ENCODE peak calls at places on chromosomes 4 and X, in four cellular contexts. K, W, C and M are unnamed samples.

GRCh38 chr4:145299380-145300076 is 119.1 kb upstream of the OTUD4 start:
- DNase-seq in W (no peak), C (peak), K (no peak), M (no peak)

GRCh38 chr4:82797591-82798081 is 960 bp downstream of the SCD5 start:
- DNase-seq in K (peak), C (no peak), W (no peak), M (no peak)

GRCh38 chrX:153474718-153475117 is 4.3 kb upstream of the HAUS7 start:
- DNase-seq in W (peak), K (peak), C (peak), M (peak)

GRCh38 chrX:119682019-119682989 is 10.7 kb downstream of the SEPTIN6 start:
- DNase-seq in W (peak), K (no peak), C (no peak), M (no peak)

GRCh38 chr4:186587416-186588018 is 32.1 kb upstream of the MTNR1A start:
- DNase-seq in W (peak), C (peak), K (peak), M (peak)

GRCh38 chrX:123425904-123426303 is 241.8 kb downstream of the GRIA3 start:
- DNase-seq in W (no peak), K (no peak), C (peak), M (no peak)

GRCh38 chr4:66688674-66689073 is 856.6 kb downstream of the CENPC start:
- DNase-seq in K (no peak), W (no peak), C (peak), M (no peak)

GRCh38 chrX:97306771-97307470 is 423.2 kb downstream of the RPA4 start:
- DNase-seq in W (no peak), C (no peak), K (peak), M (no peak)

GRCh38 chrX:10177004-10177396 is 20.2 kb downstream of the CLCN4 start:
- DNase-seq in C (no peak), K (no peak), W (no peak), M (no peak)

GRCh38 chr4:150310159-150310895 is 232.1 kb downstream of the DCLK2 start:
- DNase-seq in C (peak), K (no peak), W (no peak), M (no peak)

GRCh38 chr4:30614771-30615170 is 105.4 kb upstream of the PCDH7 start:
- DNase-seq in W (no peak), C (no peak), K (no peak), M (no peak)

GRCh38 chr4:3436798-3437581 is 4.8 kb upstream of the HGFAC start:
- DNase-seq in W (no peak), K (no peak), C (peak), M (no peak)

GRCh38 chrX:47746446-47746845 is 87.5 kb upstream of the UXT start:
- DNase-seq in C (no peak), K (no peak), W (no peak), M (no peak)

GRCh38 chr4:111602848-111603247 is 542.4 kb upstream of the FAM241A start:
- DNase-seq in W (no peak), C (peak), K (no peak), M (no peak)

GRCh38 chr4:176789955-176790354 is 2.8 kb downstream of the VEGFC start:
- DNase-seq in W (no peak), K (peak), C (peak), M (no peak)

GRCh38 chr4:82578935-82579334 is 17.1 kb upstream of the TMEM150C start:
- DNase-seq in K (peak), C (peak), W (no peak), M (no peak)

GRCh38 chrX:40423299-40423698 is 157.5 kb upstream of the ATP6AP2 start:
- DNase-seq in C (no peak), W (no peak), K (no peak), M (no peak)

GRCh38 chrX:1075156-1075555 is 137.3 kb downstream of the CRLF2 start:
- DNase-seq in C (no peak), W (no peak), K (no peak), M (no peak)

GRCh38 chr4:27270435-27270834 is 409.8 kb downstream of the STIM2 start:
- DNase-seq in K (peak), W (no peak), C (no peak), M (no peak)

GRCh38 chr4:5893013-5893580 is at the start of gene CRMP1:
- DNase-seq in K (peak), W (no peak), C (no peak), M (no peak)

GRCh38 chrX:29662759-29663503 is 552.4 kb upstream of the MAGEB2 start:
- DNase-seq in K (peak), C (peak), W (no peak), M (no peak)

GRCh38 chr4:41678086-41678485 is 70.4 kb downstream of the PHOX2B start:
- DNase-seq in W (no peak), K (peak), C (peak), M (no peak)

GRCh38 chr4:148112231-148112982 is 329.8 kb downstream of the NR3C2 start:
- DNase-seq in C (peak), W (no peak), K (peak), M (no peak)

GRCh38 chr4:116849620-116850019 is 235.8 kb downstream of the TRAM1L1 start:
- DNase-seq in K (peak), W (no peak), C (no peak), M (no peak)

GRCh38 chr4:24924309-24924781 is 11.5 kb upstream of the CCDC149 start:
- DNase-seq in C (peak), K (no peak), W (no peak), M (no peak)

GRCh38 chr4:17595471-17596005 is 18.5 kb downstream of the LAP3 start:
- DNase-seq in K (no peak), W (no peak), C (no peak), M (no peak)

GRCh38 chr4:19883841-19884240 is 367.9 kb upstream of the SLIT2 start:
- DNase-seq in W (no peak), C (peak), K (no peak), M (no peak)

GRCh38 chr4:83585982-83586508 is 50.1 kb downstream of the GPAT3 start:
- DNase-seq in K (no peak), W (no peak), C (no peak), M (no peak)

GRCh38 chr4:15765910-15766703 is 12.0 kb upstream of the CD38 start:
- DNase-seq in K (no peak), W (peak), C (no peak), M (no peak)

GRCh38 chr4:132564920-132565319 is 584.2 kb upstream of the PCDH10 start:
- DNase-seq in K (peak), C (no peak), W (no peak), M (no peak)

GRCh38 chr4:95318483-95318882 is 230.3 kb downstream of the UNC5C start:
- DNase-seq in C (no peak), W (no peak), K (no peak), M (no peak)

GRCh38 chrX:85084770-85085393 is 81.2 kb downstream of the APOOL start:
- DNase-seq in K (peak), W (no peak), C (peak), M (no peak)

GRCh38 chr4:110621328-110621812 is 1.5 kb downstream of the PITX2 start:
- DNase-seq in K (peak), C (no peak), W (no peak), M (no peak)

GRCh38 chr4:166043801-166044200 is 170.8 kb downstream of the TLL1 start:
- DNase-seq in C (no peak), W (no peak), K (no peak), M (no peak)